ENCODE peak calls at places on chromosomes 4 and X, in four cellular contexts. One of them, this sample, is unnamed.
A peak's percentile ranks its signal among the peaks of the same experiment; 100 is the strongest.

GRCh38 chrX:19659929-19660328 is 144.6 kb upstream of the MAP3K15 start:
- DNase-seq in H1: no peak
- DNase-seq in SK-N-SH: no peak
- DNase-seq in WTC11: no peak
- DNase-seq in this sample: no peak

GRCh38 chr4:134251322-134251721 is 49.7 kb upstream of the PABPC4L start:
- DNase-seq in SK-N-SH: no peak
- DNase-seq in WTC11: no peak
- DNase-seq in H1: no peak
- DNase-seq in this sample: no peak

GRCh38 chr4:140135529-140136021 is 18.4 kb downstream of the MAML3 start:
- DNase-seq in SK-N-SH: peak; percentile 84
- DNase-seq in WTC11: no peak
- DNase-seq in H1: no peak
- DNase-seq in this sample: peak; percentile 8

GRCh38 chrX:39162322-39162721 is 361.1 kb downstream of the MID1IP1 start:
- DNase-seq in H1: no peak
- DNase-seq in SK-N-SH: no peak
- DNase-seq in WTC11: peak; percentile 26
- DNase-seq in this sample: no peak

GRCh38 chr4:176778491-176778890 is 14.2 kb downstream of the VEGFC start:
- DNase-seq in H1: no peak
- DNase-seq in WTC11: no peak
- DNase-seq in SK-N-SH: no peak
- DNase-seq in this sample: no peak

GRCh38 chr4:58611012-58611411 is 1500.8 kb upstream of the IGFBP7 start:
- DNase-seq in SK-N-SH: no peak
- DNase-seq in H1: no peak
- DNase-seq in WTC11: no peak
- DNase-seq in this sample: no peak

GRCh38 chrX:100685284-100685996 is 41.4 kb downstream of the SRPX2 start:
- DNase-seq in SK-N-SH: peak; percentile 65
- DNase-seq in WTC11: peak; percentile 67
- DNase-seq in H1: peak; percentile 25
- DNase-seq in this sample: peak; percentile 68

GRCh38 chrX:24483596-24483995 is 18.5 kb downstream of the PDK3 start:
- DNase-seq in WTC11: no peak
- DNase-seq in H1: no peak
- DNase-seq in SK-N-SH: no peak
- DNase-seq in this sample: no peak

GRCh38 chrX:68999351-68999750 is 165.9 kb downstream of the PJA1 start:
- DNase-seq in WTC11: no peak
- DNase-seq in H1: no peak
- DNase-seq in SK-N-SH: no peak
- DNase-seq in this sample: no peak

GRCh38 chrX:17584248-17584681 is 153.0 kb upstream of the SCML1 start:
- DNase-seq in WTC11: no peak
- DNase-seq in SK-N-SH: no peak
- DNase-seq in H1: no peak
- DNase-seq in this sample: no peak

GRCh38 chrX:139141370-139141769 is 389.2 kb upstream of the F9 start:
- DNase-seq in WTC11: no peak
- DNase-seq in SK-N-SH: no peak
- DNase-seq in H1: no peak
- DNase-seq in this sample: peak; percentile 34
- TF ChIP-seq TEAD4 in WTC11: no peak
- TF ChIP-seq TEAD4 in SK-N-SH: no peak
- TF ChIP-seq TEAD4 in H1: no peak
- TF ChIP-seq TEAD4 in this sample: no peak

DNA sequence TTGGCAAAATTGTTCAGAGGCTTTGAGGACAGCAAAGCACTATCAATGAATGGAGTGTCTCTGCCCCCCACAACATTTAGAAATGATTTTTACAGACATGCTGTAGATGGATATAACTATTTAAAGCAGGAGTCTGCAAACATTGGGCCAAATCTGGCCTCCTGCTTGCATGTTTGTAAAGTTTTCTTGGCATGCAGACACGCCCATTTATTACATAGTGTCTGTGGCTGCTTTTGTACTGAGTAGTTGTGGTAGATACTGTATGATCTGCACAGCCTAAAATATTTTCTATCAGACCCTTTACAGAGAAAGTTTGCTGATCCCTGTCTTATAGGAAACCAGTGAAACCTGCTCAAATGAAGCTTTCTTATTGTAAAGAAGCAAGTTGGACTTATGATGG is 45.5 kb upstream of the PHEX start:
- DNase-seq in SK-N-SH: no peak
- DNase-seq in H1: no peak
- DNase-seq in WTC11: no peak
- DNase-seq in this sample: no peak
- TF ChIP-seq TEAD4 in SK-N-SH: no peak
- TF ChIP-seq TEAD4 in H1: no peak
- TF ChIP-seq TEAD4 in WTC11: no peak
- TF ChIP-seq TEAD4 in this sample: no peak

GRCh38 chr4:41814565-41814964 is 66.0 kb upstream of the PHOX2B start:
- DNase-seq in SK-N-SH: no peak
- DNase-seq in H1: no peak
- DNase-seq in WTC11: peak; percentile 57
- DNase-seq in this sample: no peak
- TF ChIP-seq TEAD4 in SK-N-SH: no peak
- TF ChIP-seq TEAD4 in H1: no peak
- TF ChIP-seq TEAD4 in WTC11: no peak
- TF ChIP-seq TEAD4 in this sample: no peak

GRCh38 chrX:46317158-46317557 is 228.1 kb downstream of the ZNF674 start:
- DNase-seq in WTC11: no peak
- DNase-seq in H1: no peak
- DNase-seq in SK-N-SH: no peak
- DNase-seq in this sample: no peak
- TF ChIP-seq TEAD4 in WTC11: no peak
- TF ChIP-seq TEAD4 in H1: no peak
- TF ChIP-seq TEAD4 in SK-N-SH: no peak
- TF ChIP-seq TEAD4 in this sample: no peak

GRCh38 chr4:147548251-147548650 is 67.4 kb downstream of the EDNRA start:
- DNase-seq in H1: no peak
- DNase-seq in SK-N-SH: no peak
- DNase-seq in WTC11: no peak
- DNase-seq in this sample: no peak

GRCh38 chr4:147546341-147546740 is 65.4 kb downstream of the EDNRA start:
- DNase-seq in WTC11: no peak
- DNase-seq in H1: no peak
- DNase-seq in SK-N-SH: no peak
- DNase-seq in this sample: no peak

GRCh38 chr4:147547314-147548056 is 66.6 kb downstream of the EDNRA start:
- DNase-seq in H1: no peak
- DNase-seq in WTC11: no peak
- DNase-seq in SK-N-SH: no peak
- DNase-seq in this sample: no peak

DNA sequence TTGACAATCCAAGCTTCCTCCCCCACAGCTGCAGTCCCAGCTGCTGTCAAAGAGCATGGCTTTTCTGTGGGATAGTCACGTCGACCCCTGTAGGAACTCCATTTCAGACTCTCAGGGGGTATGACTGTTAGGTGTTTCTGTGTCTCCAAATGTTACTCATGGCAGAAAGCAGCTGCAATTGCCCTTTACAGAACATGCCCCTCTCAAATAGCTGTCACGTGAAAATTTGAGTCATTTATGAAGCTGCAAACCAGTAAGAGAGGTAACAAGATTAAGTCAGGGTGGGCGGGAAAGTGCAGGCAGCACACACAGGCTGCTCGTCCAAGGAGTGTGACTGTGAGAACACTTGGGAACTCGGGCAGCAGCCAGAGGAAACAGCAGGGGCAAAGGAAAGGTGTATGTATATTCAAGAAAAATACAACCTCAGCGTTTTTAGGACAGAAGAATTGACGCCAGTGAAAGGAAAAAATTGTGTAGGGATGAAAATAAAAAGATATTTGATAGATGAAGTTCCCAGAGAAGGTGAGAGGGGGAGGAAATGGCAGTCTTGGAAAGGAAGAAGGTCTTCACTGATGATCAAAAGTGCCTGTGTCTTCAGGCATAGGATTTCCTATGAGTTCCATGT is 66.5 kb upstream of the TMEM184C start:
- DNase-seq in H1: no peak
- DNase-seq in SK-N-SH: no peak
- DNase-seq in WTC11: no peak
- DNase-seq in this sample: no peak
- TF ChIP-seq TEAD4 in H1: no peak
- TF ChIP-seq TEAD4 in SK-N-SH: no peak
- TF ChIP-seq TEAD4 in WTC11: no peak
- TF ChIP-seq TEAD4 in this sample: no peak

DNA sequence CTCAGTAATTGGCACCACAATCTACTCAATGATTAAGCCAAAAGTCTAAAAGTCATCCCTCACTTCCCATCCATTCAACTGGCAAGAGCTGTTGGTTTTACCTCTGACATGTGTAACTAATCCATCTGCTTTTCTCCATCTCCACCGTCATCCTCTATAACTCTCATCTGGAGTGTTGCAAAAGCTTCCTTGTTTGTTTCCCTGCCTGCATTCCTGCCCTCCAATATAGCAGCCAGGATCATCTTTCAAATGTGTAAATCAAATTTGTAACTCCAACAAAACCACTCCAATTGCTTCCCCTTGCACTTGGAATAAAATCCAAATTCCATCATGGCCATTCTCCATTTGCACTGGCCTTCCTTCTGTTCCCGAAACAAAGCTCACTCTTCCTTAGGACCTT is 4.3 kb upstream of the PLAC8 start:
- DNase-seq in WTC11: no peak
- DNase-seq in H1: no peak
- DNase-seq in SK-N-SH: no peak
- DNase-seq in this sample: no peak
- TF ChIP-seq TEAD4 in WTC11: no peak
- TF ChIP-seq TEAD4 in H1: no peak
- TF ChIP-seq TEAD4 in SK-N-SH: no peak
- TF ChIP-seq TEAD4 in this sample: no peak

GRCh38 chr4:151983854-151984253 is 223.0 kb upstream of the GATB start:
- DNase-seq in H1: no peak
- DNase-seq in SK-N-SH: no peak
- DNase-seq in WTC11: no peak
- DNase-seq in this sample: no peak
- TF ChIP-seq TEAD4 in H1: no peak
- TF ChIP-seq TEAD4 in SK-N-SH: no peak
- TF ChIP-seq TEAD4 in WTC11: no peak
- TF ChIP-seq TEAD4 in this sample: no peak

This sample was measured in K562.